ENCODE peak calls at places on chromosomes 1 and 21, in ten cellular contexts. P is esophagus muscularis mucosa, F is tibial nerve, X is left ventricle myocardium inferior, M is H9, G is thoracic aorta, S is body of pancreas, H is prostate gland, A is Panc1, R is IMR-90. Z is an unnamed sample.
A peak's percentile ranks its signal among the peaks of the same experiment; 100 is the strongest.

GRCh38 chr1:30407862-30408580 is 315.4 kb downstream of the MATN1 start:
- DNase-seq in P (peak; percentile 87), F (no peak), X (no peak), M (peak; percentile 5), G (no peak), S (no peak), H (no peak), A (no peak), R (no peak), Z (no peak)

GRCh38 chr1:188140958-188141357 is 1312.2 kb downstream of the PLA2G4A start:
- DNase-seq in P (no peak), F (no peak), X (no peak), M (no peak), G (no peak), S (no peak), H (no peak), A (no peak), R (no peak), Z (no peak)

GRCh38 chr1:15151377-15151806 is 2.2 kb upstream of the TMEM51 start:
- DNase-seq in P (no peak), F (no peak), X (no peak), M (no peak), G (no peak), S (no peak), H (no peak), A (no peak), R (no peak), Z (no peak)

GRCh38 chr1:220791287-220791686 is 4.6 kb downstream of the MTARC1 start:
- DNase-seq in P (no peak), F (no peak), X (no peak), M (no peak), G (no peak), S (no peak), H (no peak), A (no peak), R (no peak), Z (no peak)

GRCh38 chr1:215517441-215517891 is 49.6 kb upstream of the KCTD3 start:
- DNase-seq in P (no peak), F (no peak), X (no peak), M (peak; percentile 46), G (no peak), S (no peak), H (no peak), A (no peak), R (peak; percentile 91), Z (no peak)

GRCh38 chr1:231315887-231316286 is 21.8 kb downstream of the EXOC8 start:
- DNase-seq in P (peak; percentile 75), F (no peak), X (peak; percentile 24), M (peak; percentile 83), G (no peak), S (peak; percentile 17), H (no peak), A (peak; percentile 18), R (peak; percentile 9), Z (no peak)

GRCh38 chr1:18618546-18619466 is 11.8 kb upstream of the PAX7 start:
- DNase-seq in P (no peak), F (no peak), X (no peak), M (no peak), G (no peak), S (no peak), H (no peak), A (no peak), R (no peak), Z (no peak)

GRCh38 chr1:58649555-58649954 is 50.3 kb downstream of the MYSM1 start:
- DNase-seq in P (no peak), F (no peak), X (no peak), M (no peak), G (no peak), S (peak; percentile 34), H (no peak), A (no peak), R (no peak), Z (no peak)

GRCh38 chr1:65423884-65424655 is 3.6 kb downstream of the LEPR start:
- DNase-seq in P (no peak), F (no peak), X (no peak), M (no peak), G (no peak), S (peak; percentile 17), H (no peak), A (peak; percentile 87), R (peak; percentile 88), Z (no peak)

GRCh38 chr1:94304553-94304952 is 67.2 kb upstream of the ARHGAP29 start:
- DNase-seq in P (no peak), F (no peak), X (no peak), M (no peak), G (no peak), S (no peak), H (no peak), A (no peak), R (no peak), Z (no peak)

GRCh38 chr1:8631163-8631562 is 186.3 kb downstream of the RERE start:
- DNase-seq in P (no peak), F (no peak), X (no peak), M (no peak), G (no peak), S (no peak), H (no peak), A (no peak), R (peak; percentile 10), Z (no peak)

GRCh38 chr1:8629241-8630091 is 188.0 kb downstream of the RERE start:
- DNase-seq in P (no peak), F (no peak), X (no peak), M (no peak), G (no peak), S (no peak), H (no peak), A (no peak), R (peak; percentile 76), Z (no peak)

GRCh38 chr1:8633741-8634493 is 183.5 kb downstream of the RERE start:
- DNase-seq in P (no peak), F (no peak), X (no peak), M (no peak), G (no peak), S (no peak), H (no peak), A (no peak), R (no peak), Z (no peak)

GRCh38 chr1:8627728-8628127 is 189.7 kb downstream of the RERE start:
- DNase-seq in P (no peak), F (no peak), X (no peak), M (no peak), G (no peak), S (no peak), H (no peak), A (no peak), R (no peak), Z (no peak)

GRCh38 chr1:8632092-8632491 is 185.3 kb downstream of the RERE start:
- DNase-seq in P (no peak), F (no peak), X (no peak), M (no peak), G (no peak), S (no peak), H (no peak), A (no peak), R (no peak), Z (no peak)
- TF ChIP-seq CTCF in P (no peak), F (no peak), X (no peak), M (no peak), G (no peak), S (no peak), H (no peak), A (no peak), R (no peak), Z (no peak)

GRCh38 chr21:29078884-29079765 is 5.7 kb upstream of the CCT8 start:
- DNase-seq in P (no peak), F (no peak), X (no peak), M (no peak), G (no peak), S (peak; percentile 64), H (no peak), A (no peak), R (no peak), Z (peak; percentile 54)

GRCh38 chr21:29080454-29080930 is 7.0 kb upstream of the CCT8 start:
- DNase-seq in P (no peak), F (no peak), X (no peak), M (no peak), G (no peak), S (no peak), H (no peak), A (no peak), R (peak; percentile 37), Z (no peak)

GRCh38 chr21:29074783-29075182 is 1.3 kb upstream of the CCT8 start:
- DNase-seq in P (no peak), F (no peak), X (no peak), M (no peak), G (no peak), S (no peak), H (no peak), A (no peak), R (no peak), Z (no peak)

GRCh38 chr21:29075706-29076447 is 2.4 kb upstream of the CCT8 start:
- DNase-seq in P (no peak), F (no peak), X (no peak), M (no peak), G (no peak), S (no peak), H (no peak), A (peak; percentile 47), R (peak; percentile 35), Z (no peak)

DNA sequence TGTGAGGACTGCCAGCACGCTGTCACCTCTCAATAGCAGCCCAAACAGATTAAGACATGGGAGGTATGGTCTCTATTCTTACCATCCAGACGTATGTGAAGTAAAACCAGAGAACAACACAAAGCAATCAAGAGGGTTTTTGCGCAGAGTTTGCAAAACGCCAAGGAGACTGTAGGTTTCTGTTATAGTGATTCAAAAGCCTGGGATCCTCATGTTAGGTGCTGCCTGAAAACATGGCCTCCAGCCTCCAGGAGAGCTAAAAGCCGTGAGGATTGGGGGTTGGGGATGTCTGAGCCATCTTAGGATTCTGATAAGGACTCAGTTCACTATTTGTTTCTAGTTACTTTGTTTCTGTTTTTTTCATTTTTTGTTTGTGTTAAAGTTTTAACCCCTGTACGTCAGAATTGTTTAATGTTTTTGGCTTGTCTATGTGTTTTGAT is 4.2 kb upstream of the CCT8 start:
- DNase-seq in P (no peak), F (no peak), X (no peak), M (no peak), G (no peak), S (no peak), H (peak; percentile 26), A (no peak), R (peak; percentile 48), Z (no peak)
- H3K4me1 ChIP-seq in P (peaks cover 8% of the 10 kb centered on the region), F (no peaks in the 10 kb centered on the region), X (peaks cover 39% of the 10 kb centered on the region), M (no peaks in the 10 kb centered on the region), G (peaks cover 20% of the 10 kb centered on the region), S (peaks cover 17% of the 10 kb centered on the region), H (no peaks in the 10 kb centered on the region), A (no peaks in the 10 kb centered on the region), R (peaks cover 10% of the 10 kb centered on the region), Z (peaks cover 23% of the 10 kb centered on the region)

DNA sequence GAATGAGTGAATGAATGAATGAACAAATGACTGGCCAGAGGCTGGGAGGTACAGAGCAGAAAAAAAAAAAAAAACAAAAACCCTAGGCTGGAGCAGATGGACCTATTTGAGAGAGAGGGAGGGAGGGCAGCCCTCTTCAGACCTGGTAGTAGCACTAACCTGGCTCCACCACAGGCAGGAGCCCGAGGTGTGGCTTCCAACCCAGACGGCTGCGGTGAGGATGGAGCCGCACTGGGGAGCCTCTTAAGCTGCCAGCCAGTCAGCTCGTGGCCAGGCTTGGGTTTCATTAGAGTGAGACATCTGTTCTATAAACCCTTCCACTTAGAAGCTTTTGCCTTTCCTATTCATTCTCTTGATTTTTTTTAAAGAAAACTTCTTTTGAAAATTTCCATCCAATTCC is 16.8 kb downstream of the LGR6 start:
- DNase-seq in P (no peak), F (no peak), X (no peak), M (no peak), G (no peak), S (no peak), H (peak; percentile 57), A (no peak), R (peak; percentile 8), Z (peak; percentile 64)
- TF ChIP-seq CTCF in P (no peak), F (no peak), X (no peak), M (peak; percentile 46), G (peak; percentile 20), S (no peak), H (no peak), A (peak; percentile 46), R (no peak), Z (no peak)

GRCh38 chr1:184970691-184971161 is 3.6 kb downstream of the NIBAN1 start:
- DNase-seq in P (no peak), F (no peak), X (no peak), M (no peak), G (no peak), S (no peak), H (no peak), A (no peak), R (peak; percentile 59), Z (no peak)
- H3K4me1 ChIP-seq in P (peaks cover 29% of the 10 kb centered on the region), F (no peaks in the 10 kb centered on the region), X (peaks cover 83% of the 10 kb centered on the region), M (no peaks in the 10 kb centered on the region), G (peaks cover 23% of the 10 kb centered on the region), S (peaks cover 53% of the 10 kb centered on the region), H (no peaks in the 10 kb centered on the region), A (no peaks in the 10 kb centered on the region), R (peaks cover 15% of the 10 kb centered on the region), Z (peaks cover 4% of the 10 kb centered on the region)